ENCODE peak calls at places on chromosomes 4 and X, in nine cellular contexts. Q is AG20443; L is T-helper 2 cell; O is activated T-helper 1 cell treated with anti-CD3 and anti-CD28 coated beads, Interleukin-2, amount 50 U/mL, for 16 hours; G is NCI-H1417; F is vagina; X is AG08396; W is neural progenitor cell; B is stimulated activated CD4-positive, alpha-beta T cell treated with anti-CD3 and anti-CD28 coated beads, Interleukin-1b, Interleukin-23, amount 100 ng/mL, for 24 hours. N is an unnamed sample.

GRCh38 chr4:187268940-187269339 is 545.3 kb upstream of the FAT1 start:
- DNase-seq in Q (peak), L (no peak), O (no peak), G (no peak), F (no peak), X (peak), W (no peak), B (no peak), N (no peak)

GRCh38 chrX:151902813-151903591 is 9.7 kb upstream of the MAGEA4 start:
- DNase-seq in Q (peak), L (no peak), O (no peak), G (no peak), F (no peak), X (peak), W (no peak), B (no peak), N (peak)

GRCh38 chr4:7524841-7525240 is 90.1 kb upstream of the PSAPL1 start:
- DNase-seq in Q (no peak), L (no peak), O (no peak), G (no peak), F (no peak), X (no peak), W (no peak), B (no peak), N (no peak)

GRCh38 chr4:25930722-25931354 is 16.8 kb downstream of the SMIM20 start:
- DNase-seq in Q (no peak), L (no peak), O (no peak), G (no peak), F (no peak), X (no peak), W (no peak), B (no peak), N (no peak)

GRCh38 chr4:90357117-90357710 is 230.0 kb downstream of the CCSER1 start:
- DNase-seq in Q (peak), L (no peak), O (no peak), G (peak), F (no peak), X (peak), W (peak), B (no peak), N (no peak)

GRCh38 chr4:177190995-177191568 is 118.6 kb upstream of the NEIL3 start:
- DNase-seq in Q (peak), L (no peak), O (no peak), G (no peak), F (no peak), X (peak), W (no peak), B (no peak), N (no peak)

GRCh38 chr4:145347684-145348083 is 134.0 kb upstream of the SMAD1 start:
- DNase-seq in Q (no peak), L (no peak), O (no peak), G (no peak), F (no peak), X (peak), W (no peak), B (no peak), N (no peak)

GRCh38 chrX:53089224-53089842 is 4.6 kb upstream of the KANTR start:
- DNase-seq in Q (peak), L (no peak), O (no peak), G (peak), F (peak), X (peak), W (peak), B (no peak), N (no peak)

GRCh38 chrX:144494069-144494468 is 610.2 kb downstream of the UBE2NL start:
- DNase-seq in Q (no peak), L (no peak), O (no peak), G (no peak), F (no peak), X (no peak), W (no peak), B (no peak), N (no peak)

GRCh38 chrX:119427024-119427794 is 28.1 kb downstream of the SLC25A43 start:
- DNase-seq in Q (no peak), L (no peak), O (no peak), G (no peak), F (no peak), X (peak), W (peak), B (no peak), N (no peak)

GRCh38 chr4:159046683-159047082 is 56.2 kb upstream of the RAPGEF2 start:
- DNase-seq in Q (no peak), L (no peak), O (no peak), G (no peak), F (no peak), X (no peak), W (no peak), B (no peak), N (no peak)

GRCh38 chr4:30950737-30951136 is 230.6 kb downstream of the PCDH7 start:
- DNase-seq in Q (no peak), L (no peak), O (no peak), G (no peak), F (no peak), X (no peak), W (no peak), B (no peak), N (no peak)

GRCh38 chrX:77704881-77705280 is 81.1 kb downstream of the ATRX start:
- DNase-seq in Q (no peak), L (no peak), O (no peak), G (no peak), F (no peak), X (no peak), W (no peak), B (no peak), N (no peak)